ENCODE peak calls at places on chromosomes 4 and X, in five cellular contexts. S, L, D, E and X are unnamed samples.

GRCh38 chr4:183349673-183350072 is 27.4 kb upstream of the CLDN24 start:
- DNase-seq in S (no peak), L (no peak), D (peak), E (peak), X (no peak)

GRCh38 chr4:102139132-102139573 is 206.1 kb downstream of the SLC39A8 start:
- DNase-seq in S (no peak), L (no peak), D (peak), E (peak), X (peak)

GRCh38 chr4:75002381-75002780 is 69.5 kb downstream of the PARM1 start:
- DNase-seq in S (no peak), L (no peak), D (peak), E (no peak), X (no peak)

GRCh38 chr4:137509855-137510282 is 22.4 kb downstream of the PCDH18 start:
- DNase-seq in S (no peak), L (no peak), D (no peak), E (no peak), X (no peak)

GRCh38 chr4:186948361-186949291 is 225.0 kb upstream of the FAT1 start:
- DNase-seq in S (no peak), L (no peak), D (peak), E (no peak), X (no peak)

GRCh38 chrX:69387559-69388487 is 116.3 kb upstream of the NALF2 start:
- DNase-seq in S (peak), L (no peak), D (peak), E (peak), X (no peak)

GRCh38 chr4:140993969-140994459 is 139.3 kb downstream of the RNF150 start:
- DNase-seq in S (no peak), L (no peak), D (no peak), E (no peak), X (no peak)

GRCh38 chr4:37686373-37687174 is at the start of gene RELL1:
- DNase-seq in S (peak), L (peak), D (peak), E (peak), X (peak)

GRCh38 chr4:19729873-19730735 is 521.6 kb upstream of the SLIT2 start:
- DNase-seq in S (no peak), L (no peak), D (peak), E (no peak), X (no peak)

GRCh38 chrX:97446298-97446882 is 562.7 kb downstream of the RPA4 start:
- DNase-seq in S (no peak), L (no peak), D (no peak), E (no peak), X (no peak)

GRCh38 chrX:103846395-103846794 is 14.3 kb upstream of the RAB9B start:
- DNase-seq in S (no peak), L (no peak), D (no peak), E (peak), X (no peak)

GRCh38 chrX:145729635-145730034 is 88.0 kb upstream of the SLITRK2 start:
- DNase-seq in S (no peak), L (no peak), D (no peak), E (no peak), X (no peak)

GRCh38 chr4:2813446-2814405 is 20.8 kb downstream of the SH3BP2 start:
- DNase-seq in S (no peak), L (no peak), D (no peak), E (no peak), X (no peak)

GRCh38 chr4:149605601-149606378 is 209.9 kb downstream of the IQCM start:
- DNase-seq in S (no peak), L (no peak), D (peak), E (peak), X (peak)

GRCh38 chr4:102449751-102450352 is 51.3 kb upstream of the NFKB1 start:
- DNase-seq in S (no peak), L (no peak), D (peak), E (peak), X (no peak)

GRCh38 chrX:68880846-68881513 is 52.2 kb downstream of the EFNB1 start:
- DNase-seq in S (no peak), L (no peak), D (no peak), E (no peak), X (no peak)

GRCh38 chrX:13078739-13079444 is 34.5 kb upstream of the FAM9C start:
- DNase-seq in S (peak), L (no peak), D (peak), E (no peak), X (no peak)

GRCh38 chr4:186019264-186019663 is 49.7 kb upstream of the TLR3 start:
- DNase-seq in S (no peak), L (no peak), D (no peak), E (no peak), X (no peak)

GRCh38 chr4:152299553-152299952 is 236.3 kb downstream of the FBXW7 start:
- DNase-seq in S (no peak), L (no peak), D (no peak), E (no peak), X (no peak)

GRCh38 chr4:9979101-9979815 is 42.0 kb downstream of the SLC2A9 start:
- DNase-seq in S (no peak), L (no peak), D (no peak), E (no peak), X (no peak)

GRCh38 chr4:86004030-86004429 is 355.8 kb downstream of the MAPK10 start:
- DNase-seq in S (no peak), L (no peak), D (no peak), E (no peak), X (no peak)
- H3K27ac ChIP-seq in S (no peak), L (no peak), D (no peak), E (no peak), X (no peak)

GRCh38 chr4:179125870-179126269 is 1683.6 kb upstream of the AGA start:
- DNase-seq in S (no peak), L (no peak), D (no peak), E (no peak), X (no peak)
- H3K27ac ChIP-seq in S (no peak), L (no peak), D (no peak), E (no peak), X (no peak)

DNA sequence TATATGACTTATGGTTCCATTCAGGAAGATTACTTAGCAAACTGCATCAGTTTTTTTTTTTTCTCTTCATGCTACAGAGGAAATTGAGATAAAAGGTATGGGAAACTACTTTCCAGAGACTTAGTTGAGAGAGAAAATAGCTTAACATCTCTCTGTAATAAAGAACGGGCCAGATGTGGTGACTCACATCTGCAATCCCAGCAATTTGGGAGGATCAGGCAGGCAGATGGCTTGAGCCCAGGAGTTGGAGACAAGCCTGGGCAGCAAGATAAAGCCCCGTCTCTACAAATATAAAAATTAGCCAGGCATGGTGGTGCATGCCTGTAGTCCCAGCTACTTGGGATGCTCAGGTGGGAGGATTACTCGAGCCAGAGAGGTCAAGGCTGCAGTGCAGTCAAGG is 271.2 kb upstream of the TENM3 start:
- DNase-seq in S (peak), L (no peak), D (no peak), E (peak), X (no peak)
- H3K27ac ChIP-seq in S (no peak), L (no peak), D (no peak), E (peak), X (no peak)

GRCh38 chr4:47530801-47531200 is 45.7 kb downstream of the ATP10D start:
- DNase-seq in S (no peak), L (no peak), D (no peak), E (no peak), X (no peak)
- H3K27ac ChIP-seq in S (no peak), L (no peak), D (peak), E (peak), X (peak)

GRCh38 chr4:7904942-7905341 is 34.7 kb downstream of the AFAP1 start:
- DNase-seq in S (no peak), L (no peak), D (peak), E (peak), X (no peak)
- H3K27ac ChIP-seq in S (peak), L (peak), D (peak), E (no peak), X (no peak)

GRCh38 chrX:16836371-16836770 is 33.8 kb downstream of the RBBP7 start:
- DNase-seq in S (no peak), L (no peak), D (peak), E (no peak), X (no peak)

GRCh38 chrX:16832301-16832700 is 37.9 kb downstream of the RBBP7 start:
- DNase-seq in S (no peak), L (no peak), D (no peak), E (no peak), X (no peak)

GRCh38 chrX:16839224-16839851 is 30.8 kb downstream of the RBBP7 start:
- DNase-seq in S (no peak), L (no peak), D (no peak), E (no peak), X (no peak)

GRCh38 chrX:16838202-16839066 is 31.7 kb downstream of the RBBP7 start:
- DNase-seq in S (peak), L (no peak), D (peak), E (peak), X (no peak)

GRCh38 chrX:16834811-16835210 is 35.4 kb downstream of the RBBP7 start:
- DNase-seq in S (no peak), L (no peak), D (no peak), E (no peak), X (no peak)
- H3K27ac ChIP-seq in S (peak), L (no peak), D (no peak), E (no peak), X (no peak)

DNA sequence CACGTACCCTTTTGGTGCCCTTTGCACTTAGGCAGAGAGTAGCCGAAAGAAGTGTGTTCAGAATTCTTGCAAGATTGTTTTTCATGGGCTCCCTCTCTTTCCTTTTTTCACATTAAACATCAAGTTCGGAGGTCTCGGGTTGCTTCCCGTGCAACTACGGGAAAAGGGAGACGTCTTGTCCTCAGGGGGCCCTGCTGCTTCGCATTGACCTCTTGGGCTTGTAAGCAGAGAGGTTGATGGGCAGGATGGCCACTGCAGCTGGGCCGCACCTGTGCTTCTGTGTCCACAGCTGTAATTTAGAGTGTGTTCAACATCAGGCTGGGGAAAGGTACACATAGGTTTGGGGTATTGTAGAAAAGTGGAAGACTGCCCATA is 109.7 kb downstream of the SPRY1 start:
- DNase-seq in S (no peak), L (no peak), D (no peak), E (no peak), X (no peak)
- H3K27ac ChIP-seq in S (peak), L (no peak), D (peak), E (no peak), X (no peak)

GRCh38 chrX:40131644-40132376 is 34.1 kb upstream of the BCOR start:
- DNase-seq in S (no peak), L (no peak), D (peak), E (no peak), X (no peak)
- H3K27ac ChIP-seq in S (peak), L (peak), D (no peak), E (no peak), X (peak)